ENCODE peak calls at places on chromosomes 2 and 18, in seven cellular contexts. D is HCT116, Z is H1, B is GM12878, X is HepG2, C is K562, M is SK-N-SH. A is an unnamed sample.

GRCh38 chr2:159904127-159904564 is 106.1 kb upstream of the CD302 start:
- DNase-seq in B (no peak), Z (no peak), C (no peak), M (no peak), X (no peak), D (no peak), A (no peak)

GRCh38 chr2:150150137-150150536 is 337.3 kb downstream of the RND3 start:
- DNase-seq in M (no peak), C (no peak), Z (no peak), B (no peak), X (no peak), D (no peak), A (no peak)

GRCh38 chr2:229731363-229731762 is 17.0 kb upstream of the DNER start:
- DNase-seq in Z (no peak), B (no peak), X (no peak), M (no peak), D (no peak), C (no peak), A (no peak)

GRCh38 chr18:53789376-53790247 is 434.9 kb downstream of the MBD2 start:
- DNase-seq in Z (no peak), X (no peak), C (no peak), M (no peak), D (no peak), B (no peak), A (no peak)

GRCh38 chr2:159030674-159031380 is 62.4 kb downstream of the TANC1 start:
- DNase-seq in C (peak; percentile 75), B (no peak), D (peak; percentile 23), X (peak; percentile 10), M (peak; percentile 59), Z (no peak), A (peak; percentile 5)

GRCh38 chr2:41709702-41710599 is 337.9 kb upstream of the PKDCC start:
- DNase-seq in Z (no peak), M (no peak), D (no peak), X (no peak), B (no peak), C (no peak), A (no peak)

GRCh38 chr2:112794841-112795240 is 10.5 kb upstream of the IL1A start:
- DNase-seq in B (no peak), Z (no peak), C (no peak), M (no peak), D (no peak), X (no peak), A (no peak)

GRCh38 chr2:69046221-69046662 is 33.3 kb downstream of the ANTXR1 start:
- DNase-seq in D (no peak), X (peak; percentile 79), C (no peak), Z (no peak), M (no peak), B (no peak), A (no peak)

GRCh38 chr2:136360790-136361189 is 242.8 kb upstream of the CXCR4 start:
- DNase-seq in C (no peak), X (no peak), Z (no peak), B (no peak), M (no peak), D (no peak), A (no peak)

GRCh38 chr2:195498176-195498575 is 158.8 kb upstream of the SLC39A10 start:
- DNase-seq in X (peak; percentile 50), C (peak; percentile 55), Z (no peak), D (peak; percentile 33), M (no peak), B (no peak), A (no peak)

GRCh38 chr2:201432551-201433388 is 18.5 kb downstream of the TRAK2 start:
- DNase-seq in X (no peak), M (peak; percentile 80), B (no peak), Z (no peak), C (peak; percentile 64), D (no peak), A (no peak)

GRCh38 chr2:12658287-12658945 is 58.3 kb upstream of the TRIB2 start:
- DNase-seq in X (no peak), D (no peak), Z (no peak), M (no peak), B (no peak), C (no peak), A (no peak)

GRCh38 chr2:165357758-165358157 is 111.7 kb upstream of the CSRNP3 start:
- DNase-seq in Z (no peak), D (no peak), C (no peak), X (no peak), B (peak; percentile 2), M (no peak), A (peak; percentile 37)

GRCh38 chr2:25960920-25961319 is 21.4 kb downstream of the KIF3C start:
- DNase-seq in D (no peak), C (no peak), X (no peak), M (no peak), B (no peak), Z (no peak), A (no peak)

GRCh38 chr2:95278637-95279225 is 4.5 kb downstream of the PROM2 start:
- DNase-seq in M (no peak), C (no peak), X (no peak), Z (no peak), D (no peak), B (no peak), A (no peak)

GRCh38 chr2:74892609-74893008 is 58.7 kb downstream of the HK2 start:
- DNase-seq in B (no peak), Z (no peak), M (no peak), D (no peak), C (no peak), X (no peak), A (no peak)

GRCh38 chr2:210198326-210198725 is 26.9 kb downstream of the ACADL start:
- DNase-seq in B (no peak), Z (no peak), X (no peak), C (no peak), M (no peak), D (no peak), A (no peak)

GRCh38 chr2:22784586-22784985 is 600.4 kb upstream of the KLHL29 start:
- DNase-seq in X (no peak), M (no peak), Z (no peak), B (no peak), D (no peak), C (no peak), A (no peak)

GRCh38 chr2:202376460-202377307 is 557 bp downstream of the BMPR2 start:
- DNase-seq in C (peak; percentile 51), B (no peak), M (peak; percentile 66), Z (peak; percentile 70), D (no peak), X (no peak), A (peak; percentile 56)

GRCh38 chr2:180124273-180124881 is 117.3 kb upstream of the CWC22 start:
- DNase-seq in M (peak; percentile 41), Z (no peak), X (peak; percentile 58), B (peak; percentile 4), D (peak; percentile 51), C (peak; percentile 64), A (peak; percentile 5)

GRCh38 chr18:29874519-29875098 is 1167.9 kb downstream of the DSC3 start:
- DNase-seq in Z (no peak), D (peak; percentile 10), M (peak; percentile 23), C (peak; percentile 58), X (peak; percentile 52), B (no peak), A (peak; percentile 69)

GRCh38 chr2:160322320-160322719 is 122.2 kb upstream of the ITGB6 start:
- DNase-seq in M (no peak), X (no peak), D (no peak), C (no peak), Z (no peak), B (no peak), A (no peak)

GRCh38 chr2:101519173-101519492 is 44.2 kb upstream of the RFX8 start:
- DNase-seq in B (no peak), Z (no peak), C (no peak), X (no peak), D (no peak), M (no peak), A (no peak)

GRCh38 chr2:101520246-101520645 is 45.3 kb upstream of the RFX8 start:
- DNase-seq in X (no peak), B (no peak), M (no peak), C (no peak), D (no peak), Z (no peak), A (no peak)

GRCh38 chr2:101516833-101517690 is 42.1 kb upstream of the RFX8 start:
- DNase-seq in C (no peak), B (no peak), D (peak; percentile 41), X (peak; percentile 75), M (no peak), Z (no peak), A (peak; percentile 20)

GRCh38 chr2:101517753-101518152 is 42.8 kb upstream of the RFX8 start:
- DNase-seq in B (no peak), Z (no peak), M (no peak), C (no peak), D (no peak), X (peak; percentile 45), A (no peak)

GRCh38 chr2:101518470-101519172 is 43.7 kb upstream of the RFX8 start:
- DNase-seq in M (peak; percentile 59), Z (no peak), D (peak; percentile 40), C (peak; percentile 55), B (no peak), X (peak; percentile 78), A (no peak)
- TF ChIP-seq JUND in M (no peak), Z (no peak), D (no peak), C (no peak), B (no peak), X (no peak), A (no peak)

GRCh38 chr2:105839793-105840192 is 95.1 kb downstream of the NCK2 start:
- DNase-seq in C (no peak), Z (no peak), B (no peak), D (no peak), X (no peak), M (no peak), A (no peak)

GRCh38 chr2:105843797-105844374 is 99.2 kb downstream of the NCK2 start:
- DNase-seq in B (no peak), C (no peak), X (peak; percentile 46), D (no peak), Z (no peak), M (no peak), A (no peak)

GRCh38 chr2:105841551-105841950 is 96.8 kb downstream of the NCK2 start:
- DNase-seq in D (no peak), B (no peak), Z (no peak), X (no peak), M (no peak), C (no peak), A (no peak)

GRCh38 chr2:105840933-105841332 is 96.2 kb downstream of the NCK2 start:
- DNase-seq in C (no peak), X (no peak), D (no peak), B (no peak), M (no peak), Z (no peak), A (no peak)

GRCh38 chr2:105842555-105842954 is 97.8 kb downstream of the NCK2 start:
- DNase-seq in B (no peak), X (no peak), Z (no peak), D (no peak), M (no peak), C (peak; percentile 47), A (no peak)
- TF ChIP-seq JUND in B (no peak), X (no peak), Z (no peak), D (no peak), M (no peak), C (no peak), A (no peak)

GRCh38 chr2:27860111-27860510 is 30.1 kb downstream of the RBKS start:
- DNase-seq in C (no peak), M (no peak), X (no peak), D (no peak), Z (no peak), B (no peak), A (no peak)
- TF ChIP-seq JUND in C (no peak), M (peak; percentile 61), X (no peak), D (no peak), Z (no peak), B (no peak), A (no peak)

GRCh38 chr2:118013221-118013723 is 598 bp downstream of the CCDC93 start:
- DNase-seq in C (peak; percentile 63), X (peak; percentile 44), D (no peak), B (no peak), M (peak; percentile 72), Z (peak; percentile 71), A (peak; percentile 7)
- TF ChIP-seq JUND in C (no peak), X (no peak), D (no peak), B (no peak), M (no peak), Z (no peak), A (no peak)